ENCODE peak calls at places on chromosomes 3 and 15, in four cellular contexts. Y, A, W and Q are unnamed samples.

GRCh38 chr3:242986-243706 is 46.6 kb downstream of the CHL1 start:
- DNase-seq in Y (no peak), A (no peak), W (no peak), Q (no peak)

GRCh38 chr3:65561617-65562016 is 477.1 kb downstream of the MAGI1 start:
- DNase-seq in Y (no peak), A (no peak), W (no peak), Q (no peak)

GRCh38 chr3:29346828-29347227 is 66.0 kb downstream of the RBMS3 start:
- DNase-seq in Y (peak; percentile 82), A (no peak), W (no peak), Q (no peak)

GRCh38 chr3:192130534-192131132 is 596.7 kb downstream of the FGF12 start:
- DNase-seq in Y (peak; percentile 58), A (no peak), W (no peak), Q (peak; percentile 9)

GRCh38 chr3:21573291-21573690 is 177.7 kb downstream of the ZNF385D start:
- DNase-seq in Y (no peak), A (no peak), W (no peak), Q (no peak)

GRCh38 chr15:25711164-25711563 is 152.0 kb downstream of the ATP10A start:
- DNase-seq in Y (no peak), A (no peak), W (no peak), Q (no peak)

GRCh38 chr3:139202226-139202958 is 141.4 kb upstream of the MRPS22 start:
- DNase-seq in Y (peak; percentile 88), A (no peak), W (no peak), Q (peak; percentile 18)

GRCh38 chr15:79007066-79007465 is 62.2 kb upstream of the CTSH start:
- DNase-seq in Y (peak; percentile 88), A (no peak), W (no peak), Q (no peak)

GRCh38 chr15:50049871-50050270 is 69.2 kb downstream of the ATP8B4 start:
- DNase-seq in Y (no peak), A (no peak), W (no peak), Q (no peak)